ENCODE peak calls at places on chromosomes 13 and 19, in six cellular contexts. S is A549, R is K562, W is HepG2, J is SK-N-SH, G is GM12878. L is an unnamed sample.

GRCh38 chr13:98144501-98145350 is 1.8 kb downstream of the FARP1 start:
- DNase-seq in S (peak; percentile 19), R (no peak), W (peak; percentile 86), J (peak; percentile 34), G (no peak), L (peak; percentile 77)

GRCh38 chr13:60453490-60453889 is 56.5 kb downstream of the TDRD3 start:
- DNase-seq in S (no peak), R (no peak), W (no peak), J (no peak), G (no peak), L (peak; percentile 58)

GRCh38 chr13:41286370-41286769 is 23.0 kb upstream of the MTRF1 start:
- DNase-seq in S (no peak), R (no peak), W (no peak), J (no peak), G (no peak), L (no peak)

GRCh38 chr13:51241720-51242119 is 19.5 kb downstream of the FAM124A start:
- DNase-seq in S (no peak), R (no peak), W (no peak), J (no peak), G (no peak), L (no peak)

GRCh38 chr13:24709186-24709913 is 29.1 kb downstream of the ATP12A start:
- DNase-seq in S (no peak), R (no peak), W (no peak), J (no peak), G (no peak), L (no peak)

GRCh38 chr19:40231544-40232424 is 5.3 kb upstream of the CCNP start:
- DNase-seq in S (no peak), R (peak; percentile 88), W (peak; percentile 82), J (no peak), G (no peak), L (no peak)

GRCh38 chr13:21483748-21484147 is 24.6 kb upstream of the ZDHHC20 start:
- DNase-seq in S (no peak), R (no peak), W (no peak), J (no peak), G (no peak), L (no peak)

GRCh38 chr19:55368701-55369563 is 1.3 kb downstream of the IL11 start:
- DNase-seq in S (peak; percentile 59), R (peak; percentile 67), W (no peak), J (peak; percentile 77), G (no peak), L (peak; percentile 49)

GRCh38 chr13:105774739-105775460 is 760.6 kb downstream of the EFNB2 start:
- DNase-seq in S (peak; percentile 58), R (no peak), W (peak; percentile 43), J (no peak), G (no peak), L (peak; percentile 2)

GRCh38 chr13:75222031-75222430 is 259.9 kb downstream of the TBC1D4 start:
- DNase-seq in S (no peak), R (no peak), W (no peak), J (no peak), G (no peak), L (peak; percentile 33)

GRCh38 chr13:98141938-98142426 is 912 bp upstream of the FARP1 start:
- DNase-seq in S (no peak), R (no peak), W (no peak), J (peak; percentile 17), G (no peak), L (no peak)

GRCh38 chr13:31322025-31322424 is 122.2 kb downstream of the B3GLCT start:
- DNase-seq in S (no peak), R (no peak), W (no peak), J (no peak), G (no peak), L (peak; percentile 7)

GRCh38 chr19:38206928-38207327 is 17.1 kb downstream of the DPF1 start:
- DNase-seq in S (no peak), R (no peak), W (no peak), J (no peak), G (no peak), L (no peak)

GRCh38 chr13:101390461-101390860 is 25.8 kb downstream of the NALCN start:
- DNase-seq in S (no peak), R (no peak), W (no peak), J (no peak), G (no peak), L (peak; percentile 30)

GRCh38 chr13:36370108-36370429 is 23.9 kb upstream of the SPART start:
- DNase-seq in S (no peak), R (no peak), W (no peak), J (no peak), G (no peak), L (no peak)

GRCh38 chr19:14517446-14517839 is 754 bp downstream of the DNAJB1 start:
- DNase-seq in S (no peak), R (no peak), W (no peak), J (no peak), G (no peak), L (peak; percentile 28)

GRCh38 chr13:20193924-20194631 is 1.3 kb upstream of the GJB2 start:
- DNase-seq in S (no peak), R (no peak), W (no peak), J (no peak), G (no peak), L (no peak)

GRCh38 chr19:54805665-54806515 is 2.5 kb downstream of the KIR2DL4 start:
- DNase-seq in S (no peak), R (no peak), W (no peak), J (no peak), G (no peak), L (no peak)

GRCh38 chr13:105491345-105491744 is 1044.1 kb downstream of the EFNB2 start:
- DNase-seq in S (no peak), R (no peak), W (no peak), J (no peak), G (no peak), L (no peak)

GRCh38 chr19:33486936-33487793 is 34.4 kb downstream of the PEPD start:
- DNase-seq in S (no peak), R (no peak), W (no peak), J (peak; percentile 16), G (no peak), L (no peak)

GRCh38 chr13:29878101-29878500 is 27.7 kb upstream of the UBL3 start:
- DNase-seq in S (no peak), R (no peak), W (no peak), J (no peak), G (no peak), L (peak; percentile 14)

GRCh38 chr13:32821149-32821688 is 195.0 kb upstream of the KL start:
- DNase-seq in S (no peak), R (no peak), W (no peak), J (no peak), G (no peak), L (no peak)

GRCh38 chr19:55447421-55448174 is 4.5 kb upstream of the SHISA7 start:
- DNase-seq in S (peak; percentile 90), R (peak; percentile 57), W (no peak), J (peak; percentile 78), G (no peak), L (peak; percentile 15)

GRCh38 chr13:49454388-49455015 is 10.4 kb downstream of the SETDB2 start:
- DNase-seq in S (no peak), R (no peak), W (no peak), J (no peak), G (no peak), L (peak; percentile 88)

GRCh38 chr19:16153582-16154336 is 10.3 kb downstream of the HSH2D start:
- DNase-seq in S (peak; percentile 42), R (peak; percentile 87), W (no peak), J (no peak), G (no peak), L (no peak)
- TF ChIP-seq SMC3 in S (no peak), R (no peak), W (no peak), J (no peak), G (no peak), L (no peak)

GRCh38 chr19:35484637-35485036 is 5.6 kb downstream of the KRTDAP start:
- DNase-seq in S (no peak), R (no peak), W (no peak), J (no peak), G (peak; percentile 85), L (no peak)
- H3K4me3 ChIP-seq in S (no peak overlapping the region), R (no peak overlapping the region), W (no peak overlapping the region), J (no peak overlapping the region), G (no peak overlapping the region), L (no peak overlapping the region)

GRCh38 chr13:45995245-45995644 is 57.3 kb downstream of the ZC3H13 start:
- DNase-seq in S (no peak), R (no peak), W (no peak), J (no peak), G (no peak), L (no peak)

GRCh38 chr13:45994752-45995151 is 57.8 kb downstream of the ZC3H13 start:
- DNase-seq in S (no peak), R (no peak), W (no peak), J (no peak), G (no peak), L (no peak)

GRCh38 chr13:45996631-45997030 is 55.9 kb downstream of the ZC3H13 start:
- DNase-seq in S (no peak), R (no peak), W (no peak), J (no peak), G (no peak), L (no peak)
- TF ChIP-seq USF2 in S (no peak), R (no peak), W (no peak), J (no peak), G (no peak), L (no peak)

DNA sequence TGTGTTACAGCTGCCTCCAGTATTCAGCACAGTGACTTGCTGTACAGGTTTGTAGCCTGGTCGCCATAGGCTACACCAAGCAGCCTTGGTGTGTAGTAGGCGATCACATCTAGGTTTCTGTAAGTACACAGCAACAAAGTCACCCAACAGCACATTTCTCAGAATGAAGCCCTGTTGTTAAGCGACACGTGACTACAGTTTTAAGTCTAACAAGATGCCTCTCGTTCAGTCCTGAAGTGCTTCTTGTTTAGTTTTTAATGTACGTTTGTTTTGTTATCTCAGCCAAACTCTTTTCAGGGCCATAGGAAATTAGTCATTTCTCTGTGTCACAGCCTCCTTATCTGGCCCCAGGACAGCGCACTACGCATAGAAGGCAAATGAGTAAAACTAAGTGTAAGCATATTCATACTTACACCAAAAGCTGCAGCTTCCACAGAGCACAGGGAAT is 50.0 kb upstream of the GPR183 start:
- DNase-seq in S (no peak), R (peak; percentile 76), W (no peak), J (no peak), G (peak; percentile 61), L (peak; percentile 91)
- TF ChIP-seq SMC3 in S (no peak), R (no peak), W (no peak), J (no peak), G (no peak), L (peak; percentile 15)

DNA sequence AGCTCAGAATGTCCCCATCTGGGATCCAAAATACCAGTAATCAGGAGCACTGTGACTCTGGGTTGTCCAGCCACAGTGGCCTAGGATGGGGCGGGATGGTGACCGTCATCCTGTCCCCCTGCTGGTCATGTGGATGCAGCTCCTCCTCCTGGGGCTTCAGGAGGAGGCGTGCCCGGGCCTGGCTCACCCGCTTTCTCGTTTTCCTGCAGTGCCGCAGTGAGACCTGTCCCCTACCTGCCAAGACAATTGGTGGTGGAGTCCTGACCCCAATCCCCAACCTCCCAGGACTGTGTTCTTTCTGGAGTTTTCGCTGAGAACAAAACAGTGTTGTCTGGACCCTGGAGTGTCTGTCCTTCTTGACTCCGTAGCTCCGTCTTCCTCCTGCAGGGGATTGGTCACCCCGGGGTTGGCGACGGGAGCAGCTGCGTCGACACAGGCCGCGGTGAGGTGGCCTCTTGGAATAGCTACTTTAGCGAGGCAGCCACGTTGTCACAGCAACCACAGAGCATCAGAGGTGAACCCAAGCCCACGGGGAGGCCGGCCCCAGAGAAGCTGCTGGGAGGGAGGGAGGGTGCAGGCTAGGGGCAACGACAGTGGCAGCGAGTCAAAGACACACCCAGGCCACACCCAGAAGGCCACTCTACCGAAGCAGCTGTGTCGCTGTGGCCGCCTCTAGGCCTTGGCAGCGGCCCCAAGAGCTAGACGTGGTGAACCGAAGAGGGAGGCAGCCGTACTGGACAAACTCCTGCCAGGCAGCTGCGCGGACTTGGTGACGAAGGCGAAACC is 10.1 kb upstream of the EMC10 start:
- DNase-seq in S (peak; percentile 49), R (peak; percentile 74), W (peak; percentile 34), J (peak; percentile 81), G (no peak), L (no peak)
- H3K4me3 ChIP-seq in S (no peak overlapping the region), R (no peak overlapping the region), W (no peak overlapping the region), J (no peak overlapping the region), G (no peak overlapping the region), L (no peak overlapping the region)

L was measured in IMR-90.